ENCODE peak calls at places on chromosomes 7 and 10, in eight cellular contexts. Q is stimulated activated CD8-positive, alpha-beta memory T cell treated with anti-CD3 and anti-CD28 coated beads, Interleukin-2, amount 100 ng/mL, for 1 hour; Z is RKO; B is mammary epithelial cell; N is activated CD8-positive, alpha-beta memory T cell treated with anti-CD3 and anti-CD28 coated beads for 24 hours; T is A172; E is fibroblast of the aortic adventitia; A is left ventricle myocardium superior. K is an unnamed sample.

GRCh38 chr7:149772236-149772820 is 1.1 kb downstream of the ZNF467 start:
- DNase-seq in E (no peak), Z (no peak), B (no peak), N (no peak), T (no peak), Q (no peak), A (peak), K (no peak)

GRCh38 chr7:149205690-149206381 is 10.5 kb downstream of the ZNF282 start:
- DNase-seq in N (no peak), Q (no peak), E (no peak), A (no peak), B (no peak), Z (no peak), T (no peak), K (no peak)

GRCh38 chr7:19713676-19714075 is 4.8 kb upstream of the POLR1F start:
- DNase-seq in Q (no peak), Z (peak), A (no peak), E (peak), T (peak), B (peak), N (no peak), K (peak)

GRCh38 chr7:130141161-130141857 is 63.9 kb downstream of the TMEM209 start:
- DNase-seq in B (no peak), Z (no peak), A (peak), T (no peak), N (peak), E (peak), Q (no peak), K (peak)

GRCh38 chr10:90462761-90463160 is 395.1 kb downstream of the HTR7 start:
- DNase-seq in T (no peak), Z (no peak), Q (no peak), B (no peak), E (peak), N (no peak), A (no peak), K (no peak)

GRCh38 chr10:3784510-3785250 is at the start of gene KLF6:
- DNase-seq in Q (no peak), B (no peak), Z (peak), A (peak), E (peak), N (no peak), T (no peak), K (peak)

GRCh38 chr10:131736321-131736980 is 164.4 kb upstream of the PPP2R2D start:
- DNase-seq in Z (no peak), Q (no peak), T (no peak), N (peak), E (no peak), B (no peak), A (no peak), K (no peak)

GRCh38 chr7:133053321-133053891 is 28.5 kb downstream of the CHCHD3 start:
- DNase-seq in Q (no peak), A (no peak), B (peak), N (no peak), T (peak), E (peak), Z (peak), K (no peak)

GRCh38 chr10:4353964-4354363 is 472.0 kb upstream of the AKR1E2 start:
- DNase-seq in T (peak), E (peak), A (no peak), Q (no peak), N (no peak), B (peak), Z (no peak), K (no peak)

GRCh38 chr7:30752979-30753378 is 1.0 kb downstream of the INMT start:
- DNase-seq in A (peak), E (peak), N (no peak), T (no peak), Q (no peak), B (no peak), Z (no peak), K (peak)